ENCODE peak calls at places on chromosome 12, in five cellular contexts. Z, R, W, Y and L are unnamed samples.

GRCh38 chr12:26156201-26156871 is 31.5 kb upstream of the BHLHE41 start:
- DNase-seq in R (no peak), Z (no peak), W (no peak), Y (no peak), L (no peak)

GRCh38 chr12:67698711-67699603 is 50.4 kb downstream of the DYRK2 start:
- DNase-seq in W (no peak), Z (peak), Y (no peak), R (no peak), L (peak)

GRCh38 chr12:84756961-84757360 is 155.6 kb downstream of the SLC6A15 start:
- DNase-seq in W (no peak), Y (no peak), R (no peak), Z (peak), L (peak)

GRCh38 chr12:47751561-47751960 is 7.1 kb downstream of the RAPGEF3 start:
- DNase-seq in Z (no peak), W (no peak), Y (no peak), R (no peak), L (no peak)

GRCh38 chr12:20946732-20947131 is 136.2 kb downstream of the SLCO1B3 start:
- DNase-seq in R (peak), Y (no peak), W (peak), Z (no peak), L (no peak)

GRCh38 chr12:12611512-12612306 is at the start of gene CREBL2:
- DNase-seq in Y (peak), Z (peak), R (peak), W (peak), L (peak)

GRCh38 chr12:69658203-69658602 is 40.9 kb downstream of the BEST3 start:
- DNase-seq in R (no peak), W (no peak), Z (no peak), Y (no peak), L (no peak)

GRCh38 chr12:131041968-131042847 is 88.5 kb downstream of the ADGRD1 start:
- DNase-seq in R (no peak), W (no peak), Y (no peak), Z (no peak), L (no peak)

GRCh38 chr12:26809611-26810298 is 23.2 kb downstream of the ITPR2 start:
- DNase-seq in R (no peak), Y (no peak), W (no peak), Z (no peak), L (no peak)

GRCh38 chr12:122974892-122975789 is at the start of gene OGFOD2:
- DNase-seq in W (peak), Z (peak), R (peak), Y (peak), L (peak)

GRCh38 chr12:101902641-101903040 is 25.3 kb downstream of the DRAM1 start:
- DNase-seq in R (no peak), Z (no peak), Y (no peak), W (no peak), L (no peak)

GRCh38 chr12:14975451-14975850 is 2.6 kb downstream of the PDE6H start:
- DNase-seq in R (no peak), W (no peak), Y (no peak), Z (no peak), L (no peak)
- H2BK15ac ChIP-seq in R (no peak), W (no peak), Y (no peak), Z (no peak), L (no peak)

DNA sequence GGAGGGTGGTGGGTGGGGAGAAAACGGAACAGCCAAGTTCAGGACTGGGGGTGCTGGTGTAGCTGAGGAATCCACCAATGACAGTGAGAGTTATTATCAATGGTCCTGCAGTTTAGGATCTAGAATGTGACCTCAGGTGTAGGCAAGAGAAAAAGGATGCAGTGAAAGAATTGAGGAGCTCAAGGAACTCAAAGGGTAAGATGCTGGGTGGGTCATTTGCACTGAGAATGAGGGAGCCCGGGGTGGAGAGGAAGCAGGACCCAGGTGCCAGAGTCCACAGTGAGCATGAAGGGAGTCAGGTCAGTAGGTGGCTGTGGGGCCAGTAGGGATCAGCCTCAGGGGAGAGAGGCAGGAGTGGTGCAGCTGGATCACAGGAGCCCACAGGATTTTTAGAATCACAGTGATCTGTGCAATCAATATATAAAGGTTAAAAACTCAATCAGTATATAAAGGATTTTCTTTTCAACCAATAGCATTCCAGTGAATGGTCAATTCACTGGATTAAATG is 3.2 kb upstream of the KRT7 start:
- DNase-seq in R (no peak), Y (no peak), Z (no peak), W (no peak), L (no peak)
- H4K91ac ChIP-seq in R (no peak), Y (no peak), Z (peak), W (no peak), L (no peak)

DNA sequence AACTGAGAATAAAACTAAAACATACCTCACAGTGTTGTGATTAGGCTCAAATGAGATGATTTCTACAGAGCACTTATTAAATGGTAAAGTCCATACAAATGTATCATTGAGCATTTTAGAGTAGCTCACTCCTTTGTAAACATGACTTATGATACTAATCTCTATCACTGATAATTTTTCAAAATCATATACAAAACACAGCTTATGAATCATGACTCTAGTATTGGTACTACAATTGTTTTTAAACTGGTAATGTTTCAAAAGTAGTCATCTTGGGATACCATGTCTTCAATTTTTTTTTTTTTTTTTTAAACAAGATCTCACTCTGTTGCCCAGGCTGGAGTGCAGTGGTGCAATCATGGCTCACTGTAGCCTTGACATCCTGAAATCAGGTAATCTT is 40.1 kb upstream of the KRR1 start:
- DNase-seq in Z (no peak), W (no peak), R (no peak), Y (no peak), L (no peak)
- H2BK15ac ChIP-seq in Z (no peak), W (no peak), R (no peak), Y (no peak), L (no peak)

DNA sequence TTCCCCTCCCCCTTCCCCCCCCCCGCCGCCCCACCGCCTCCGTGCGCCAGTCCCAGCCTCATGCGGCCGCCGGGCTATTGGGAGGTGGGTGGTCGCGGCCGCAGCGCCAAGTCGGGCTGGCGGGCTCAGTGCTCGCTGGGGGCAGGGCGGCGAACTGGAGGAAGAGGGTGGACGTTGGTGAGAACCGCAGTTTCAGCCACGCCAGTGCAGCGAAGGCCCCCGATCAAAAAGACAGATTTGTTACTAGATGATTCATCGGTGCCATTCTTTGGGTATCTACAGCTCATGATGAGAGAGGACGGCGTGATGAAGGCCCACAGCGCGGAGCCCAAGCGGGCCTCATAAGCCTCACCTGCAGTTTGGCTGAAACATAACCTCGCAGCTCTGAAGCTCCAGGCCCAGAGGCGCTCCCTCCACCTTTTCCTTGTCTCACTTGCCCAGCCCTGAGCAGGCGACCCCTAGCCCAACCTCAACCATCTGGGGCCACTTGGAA is 20.0 kb downstream of the SLC2A3 start:
- DNase-seq in Y (no peak), R (peak), W (peak), Z (no peak), L (peak)
- H4K91ac ChIP-seq in Y (no peak), R (peak), W (no peak), Z (no peak), L (no peak)

DNA sequence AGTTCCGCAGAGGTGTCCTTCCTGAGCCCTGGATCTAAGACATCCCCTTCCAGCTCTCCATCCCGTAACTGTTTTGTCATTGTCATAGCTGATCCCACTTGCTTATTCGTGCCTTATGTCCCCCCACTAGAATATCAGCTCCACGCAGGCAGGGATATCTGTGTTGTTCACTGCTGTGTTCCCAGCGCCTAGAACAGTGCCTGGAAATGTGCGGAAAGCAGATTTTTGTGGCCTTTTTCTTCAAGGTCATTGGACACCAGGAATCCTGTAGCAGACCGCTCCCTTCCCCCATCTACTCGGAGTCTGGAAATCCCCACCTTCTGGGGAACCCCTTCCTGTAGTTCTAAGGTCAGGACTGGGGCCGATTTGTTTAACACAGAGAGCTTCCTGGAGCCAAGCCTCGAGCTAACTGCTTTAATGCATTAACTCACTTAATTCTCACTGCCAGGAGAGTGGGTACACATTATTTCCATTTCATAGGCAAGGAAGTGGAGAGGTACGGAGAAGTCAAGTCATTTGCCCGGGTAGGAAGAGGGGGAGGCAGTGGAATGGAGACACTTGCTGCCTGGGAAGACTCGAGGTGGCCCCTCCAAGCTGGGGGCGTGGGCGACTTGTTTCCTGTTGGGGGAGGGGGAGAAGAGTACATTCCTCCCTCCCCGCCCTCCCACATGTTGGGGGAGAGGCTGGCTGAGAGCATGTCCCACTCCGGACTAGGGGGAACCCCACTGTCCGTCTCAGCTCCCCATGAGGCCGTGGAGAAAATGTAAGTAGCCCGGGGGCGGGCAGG is 1.2 kb upstream of the SH2B3 start:
- DNase-seq in Y (no peak), Z (no peak), W (peak), R (no peak), L (peak)
- H2BK15ac ChIP-seq in Y (no peak), Z (peak), W (no peak), R (no peak), L (peak)

DNA sequence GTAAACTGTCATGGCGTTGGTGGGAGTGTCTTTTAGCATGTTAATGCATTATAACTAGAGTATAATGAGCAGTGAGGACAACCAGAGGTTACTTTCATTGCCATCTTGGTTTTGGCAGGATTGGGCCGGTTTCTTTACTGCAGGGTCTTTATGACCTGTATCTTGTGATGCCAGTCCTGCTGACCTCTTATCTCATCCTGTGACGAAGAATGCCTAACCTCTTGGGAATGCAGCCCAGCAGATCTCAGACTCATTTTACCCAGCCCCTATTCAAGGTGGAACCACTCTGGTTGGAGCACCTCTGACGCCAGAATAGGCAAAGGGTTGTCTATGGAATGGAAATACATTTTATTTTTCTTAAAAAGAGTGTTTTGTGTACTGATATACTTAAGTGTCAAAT is 113.9 kb downstream of the OTOGL start:
- DNase-seq in Z (no peak), R (no peak), W (no peak), Y (no peak), L (no peak)
- H4K91ac ChIP-seq in Z (no peak), R (no peak), W (no peak), Y (no peak), L (no peak)

GRCh38 chr12:88375301-88375959 is 204.8 kb downstream of the KITLG start:
- DNase-seq in Z (no peak), W (no peak), Y (no peak), R (no peak), L (no peak)

GRCh38 chr12:88383405-88383804 is 196.9 kb downstream of the KITLG start:
- DNase-seq in Z (no peak), W (no peak), Y (no peak), R (no peak), L (no peak)

GRCh38 chr12:88381456-88381855 is 198.8 kb downstream of the KITLG start:
- DNase-seq in Y (no peak), W (no peak), Z (no peak), R (no peak), L (no peak)

GRCh38 chr12:88375960-88376305 is 204.3 kb downstream of the KITLG start:
- DNase-seq in Z (no peak), Y (no peak), W (no peak), R (no peak), L (no peak)

DNA sequence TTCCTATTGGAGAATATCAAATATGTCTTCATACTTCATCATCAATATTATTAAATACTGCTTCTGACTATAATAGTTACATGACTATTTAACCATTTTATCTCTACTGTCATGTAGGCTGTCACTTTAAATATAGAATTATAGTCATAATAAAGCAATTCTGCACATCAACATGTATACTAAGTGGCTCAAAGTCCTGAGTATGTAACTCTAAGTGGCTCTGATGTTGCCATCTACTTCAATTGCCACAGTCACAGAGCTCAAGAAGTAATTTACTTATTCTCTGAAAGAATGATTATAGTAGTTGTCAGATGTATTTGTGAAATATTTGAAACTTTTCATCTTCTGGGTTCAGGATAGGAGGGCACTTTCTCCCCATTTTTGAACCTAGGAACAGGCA is 202.3 kb downstream of the KITLG start:
- DNase-seq in R (no peak), Z (no peak), Y (no peak), W (no peak), L (no peak)
- H2BK15ac ChIP-seq in R (no peak), Z (no peak), Y (no peak), W (no peak), L (no peak)

GRCh38 chr12:116381744-116382455 is 104.4 kb upstream of the MED13L start:
- DNase-seq in R (peak), W (peak), Y (peak), Z (peak), L (peak)
- H4K91ac ChIP-seq in R (peak), W (no peak), Y (no peak), Z (peak), L (peak)